ENCODE peak calls at places on chromosomes 1 and 21, in four cellular contexts. S, O, P and M are unnamed samples.

GRCh38 chr1:31152181-31152768 is 86.8 kb upstream of the PUM1 start:
- DNase-seq in S (no peak), O (no peak), P (no peak), M (peak)

GRCh38 chr1:159170639-159171038 is 776 bp upstream of the CADM3 start:
- DNase-seq in S (no peak), O (no peak), P (no peak), M (no peak)

GRCh38 chr1:97145321-97145956 is 423.9 kb downstream of the PTBP2 start:
- DNase-seq in S (no peak), O (no peak), P (no peak), M (no peak)

GRCh38 chr1:17168480-17168878 is 36.4 kb upstream of the PADI1 start:
- DNase-seq in S (no peak), O (no peak), P (no peak), M (no peak)

GRCh38 chr1:203084588-203085527 is 954 bp downstream of the MYOG start:
- DNase-seq in S (peak), O (no peak), P (no peak), M (peak)

GRCh38 chr1:101137144-101138126 is 99.4 kb upstream of the S1PR1 start:
- DNase-seq in S (no peak), O (peak), P (no peak), M (peak)

GRCh38 chr1:154967331-154967950 is 3.1 kb downstream of the SHC1 start:
- DNase-seq in S (no peak), O (no peak), P (no peak), M (no peak)

GRCh38 chr1:24384251-24385090 is 29.1 kb downstream of the STPG1 start:
- DNase-seq in S (no peak), O (no peak), P (no peak), M (no peak)

GRCh38 chr21:41368361-41369104 is 6.7 kb downstream of the MX2 start:
- DNase-seq in S (no peak), O (no peak), P (no peak), M (no peak)

GRCh38 chr1:165686121-165686970 is 12.0 kb downstream of the ALDH9A1 start:
- DNase-seq in S (peak), O (peak), P (no peak), M (no peak)

GRCh38 chr1:185670187-185670627 is 64.0 kb upstream of the HMCN1 start:
- DNase-seq in S (no peak), O (no peak), P (no peak), M (no peak)

GRCh38 chr21:30425826-30426225 is at the start of gene KRTAP13-3:
- DNase-seq in S (no peak), O (no peak), P (no peak), M (no peak)

GRCh38 chr1:201517631-201518030 is 10.7 kb upstream of the CSRP1 start:
- DNase-seq in S (no peak), O (no peak), P (no peak), M (no peak)

GRCh38 chr1:75475709-75476108 is 135.2 kb downstream of the SLC44A5 start:
- DNase-seq in S (no peak), O (no peak), P (no peak), M (no peak)

GRCh38 chr1:3736708-3737107 is 15.5 kb upstream of the CCDC27 start:
- DNase-seq in S (no peak), O (no peak), P (no peak), M (no peak)
- TF ChIP-seq MAX in S (no peak), O (no peak), P (no peak), M (no peak)

GRCh38 chr21:29293495-29293894 is 5.2 kb upstream of the BACH1 start:
- DNase-seq in S (no peak), O (peak), P (no peak), M (no peak)
- TF ChIP-seq FOXM1 in S (no peak), O (no peak), P (no peak), M (no peak)

GRCh38 chr1:234897754-234898454 is 230.7 kb downstream of the TOMM20 start:
- DNase-seq in S (no peak), O (no peak), P (no peak), M (no peak)

GRCh38 chr1:234898455-234899033 is 230.1 kb downstream of the TOMM20 start:
- DNase-seq in S (no peak), O (no peak), P (no peak), M (no peak)

GRCh38 chr1:234897365-234897699 is 231.3 kb downstream of the TOMM20 start:
- DNase-seq in S (no peak), O (no peak), P (no peak), M (no peak)

GRCh38 chr1:234900601-234901000 is 228.0 kb downstream of the TOMM20 start:
- DNase-seq in S (no peak), O (no peak), P (no peak), M (no peak)

GRCh38 chr1:234899041-234899787 is 229.4 kb downstream of the TOMM20 start:
- DNase-seq in S (peak), O (no peak), P (no peak), M (peak)
- TF ChIP-seq MAX in S (no peak), O (no peak), P (no peak), M (no peak)

GRCh38 chr1:54081306-54082270 is 28.2 kb downstream of the TCEANC2 start:
- DNase-seq in S (peak), O (peak), P (peak), M (peak)
- TF ChIP-seq FOXM1 in S (no peak), O (no peak), P (no peak), M (no peak)

DNA sequence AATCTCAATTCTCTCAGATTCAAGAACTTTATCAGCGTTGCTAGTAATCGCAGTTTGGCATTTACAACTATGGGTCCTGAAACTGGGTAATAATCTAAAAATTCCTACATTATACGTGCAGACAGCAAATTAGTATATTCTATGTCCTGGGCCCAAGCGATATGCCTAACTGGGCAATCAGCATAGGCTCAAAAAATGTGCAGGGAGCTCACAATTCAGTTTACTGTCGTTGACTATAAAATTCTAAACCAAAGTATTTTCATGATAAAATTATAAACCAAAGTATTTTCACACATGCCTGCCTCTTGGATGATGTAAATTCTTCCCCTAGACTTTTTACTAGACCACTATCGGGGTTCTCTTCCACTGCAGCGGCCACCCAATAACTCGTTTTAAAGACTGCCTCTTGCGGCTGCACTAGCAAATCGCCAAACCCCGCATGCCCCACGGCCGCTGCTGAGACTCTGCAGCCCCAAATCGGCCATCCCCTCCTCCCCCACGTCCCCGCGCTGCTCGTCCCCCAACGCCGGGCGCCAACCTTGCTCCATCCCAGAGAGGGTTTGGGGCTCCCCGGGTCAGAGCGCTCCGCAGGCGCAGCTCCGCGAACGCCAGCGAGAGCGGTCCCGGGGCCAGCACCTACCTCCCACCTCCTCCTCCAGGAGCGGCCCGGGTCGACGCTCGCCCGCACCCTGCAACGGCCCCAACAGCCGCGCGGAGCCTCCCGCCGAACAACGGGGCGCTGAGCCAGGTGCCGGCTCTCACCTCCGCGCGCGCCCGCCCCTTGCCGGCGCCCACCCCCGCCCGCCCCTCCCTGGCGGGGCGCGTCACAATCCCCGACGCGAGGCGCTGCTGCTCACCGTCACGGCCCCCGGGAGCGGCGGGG is 506 bp downstream of the SSX2IP start:
- DNase-seq in S (no peak), O (no peak), P (no peak), M (peak)
- TF ChIP-seq MAX in S (no peak), O (no peak), P (no peak), M (no peak)

GRCh38 chr1:242146640-242147039 is 147.7 kb upstream of the MAP1LC3C start:
- DNase-seq in S (no peak), O (no peak), P (no peak), M (no peak)

DNA sequence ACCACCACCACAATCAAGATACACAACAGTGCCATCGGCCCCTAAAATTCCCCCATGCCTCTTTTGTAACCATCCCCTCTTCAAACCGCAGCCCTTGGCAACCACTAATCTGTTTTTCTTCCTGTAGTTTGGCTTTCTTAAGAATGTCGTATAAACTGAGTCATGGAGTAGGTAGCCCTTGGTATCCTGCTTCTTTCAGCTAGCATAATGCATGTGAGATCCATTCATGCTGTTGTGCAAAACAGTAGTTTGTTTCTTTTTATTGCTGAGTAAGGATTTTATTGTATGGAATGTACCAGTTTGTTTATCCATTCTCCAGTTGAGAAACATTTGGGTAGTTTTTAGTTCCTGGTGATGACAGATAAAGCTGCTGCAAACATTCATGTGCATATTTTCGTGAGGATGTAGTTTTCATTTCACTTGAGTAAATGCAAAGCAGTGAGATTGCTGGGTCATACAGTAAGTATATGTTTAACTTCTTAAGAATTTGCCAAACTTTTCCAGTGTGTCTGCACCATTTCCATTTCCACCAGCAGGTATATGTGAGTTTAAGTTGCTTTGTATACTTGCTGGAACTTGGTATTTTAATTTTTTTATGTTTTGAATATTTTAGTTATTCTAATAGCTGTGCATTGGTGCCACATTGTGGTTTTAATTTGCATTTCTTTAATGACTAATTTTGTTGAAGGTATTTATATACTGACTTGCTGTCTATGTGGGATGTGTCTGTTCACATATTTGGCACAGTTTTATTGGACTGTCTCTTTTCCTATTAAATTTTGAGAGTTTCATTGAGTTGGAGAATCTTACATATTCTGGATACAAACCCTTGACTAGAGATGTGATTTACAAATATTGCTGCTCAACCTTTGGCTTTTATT is 148.4 kb upstream of the MAP1LC3C start:
- DNase-seq in S (no peak), O (no peak), P (no peak), M (no peak)
- TF ChIP-seq FOXM1 in S (no peak), O (no peak), P (no peak), M (no peak)

GRCh38 chr1:64624446-64624766 is 120.5 kb upstream of the RAVER2 start:
- DNase-seq in S (no peak), O (no peak), P (peak), M (no peak)
- TF ChIP-seq MAX in S (no peak), O (no peak), P (no peak), M (no peak)